ENCODE peak calls at places on chromosomes 11 and 22, in seven cellular contexts. B, E, A, V, R, M and I are unnamed samples.

GRCh38 chr11:109864834-109865557 is 228.2 kb upstream of the ZC3H12C start:
- DNase-seq in B (no peak), M (no peak), A (no peak), V (no peak), R (no peak), E (no peak), I (no peak)

GRCh38 chr11:12139144-12139881 is 28.9 kb downstream of the MICAL2 start:
- DNase-seq in B (no peak), A (no peak), M (no peak), V (no peak), R (no peak), E (no peak), I (no peak)

GRCh38 chr22:23180893-23181762 is 819 bp downstream of the BCR start:
- DNase-seq in M (peak), B (peak), R (no peak), A (peak), V (no peak), E (no peak), I (no peak)

GRCh38 chr11:35914824-35915223 is 29.0 kb upstream of the LDLRAD3 start:
- DNase-seq in B (no peak), R (no peak), V (no peak), A (no peak), M (no peak), E (no peak), I (no peak)

GRCh38 chr11:123000721-123001120 is 19.1 kb upstream of the BSX start:
- DNase-seq in R (no peak), M (no peak), A (no peak), B (no peak), E (no peak), V (no peak), I (no peak)

GRCh38 chr11:134445601-134446325 is 33.7 kb upstream of the B3GAT1 start:
- DNase-seq in A (no peak), M (no peak), E (no peak), B (no peak), V (no peak), R (no peak), I (peak)

GRCh38 chr11:117000741-117001096 is 97.5 kb downstream of the SIK3 start:
- DNase-seq in M (no peak), E (no peak), A (no peak), R (no peak), V (no peak), B (no peak), I (no peak)

GRCh38 chr11:57649826-57650738 is at the start of gene YPEL4:
- DNase-seq in R (peak), A (peak), B (peak), E (peak), V (peak), M (peak), I (peak)

GRCh38 chr11:66438504-66439466 is at the start of gene MRPL11:
- DNase-seq in R (peak), V (peak), A (peak), E (peak), B (peak), M (peak), I (peak)

GRCh38 chr11:121340010-121340580 is 47.5 kb downstream of the SC5D start:
- DNase-seq in M (no peak), R (no peak), V (peak), A (no peak), E (no peak), B (no peak), I (no peak)

GRCh38 chr11:72189448-72190250 is 2.3 kb upstream of the FOLR1 start:
- DNase-seq in B (peak), E (peak), M (no peak), A (no peak), V (no peak), R (no peak), I (no peak)

GRCh38 chr22:24115247-24116207 is 65.8 kb upstream of the SUSD2 start:
- DNase-seq in M (no peak), E (no peak), B (no peak), R (no peak), V (no peak), A (no peak), I (no peak)

GRCh38 chr11:2763939-2764338 is 64.1 kb upstream of the KCNQ1OT1 start:
- DNase-seq in B (no peak), R (no peak), M (no peak), E (no peak), V (peak), A (no peak), I (no peak)

GRCh38 chr22:23305922-23306374 is 125.6 kb downstream of the BCR start:
- DNase-seq in B (no peak), E (peak), A (no peak), M (no peak), V (no peak), R (no peak), I (no peak)

GRCh38 chr11:73414977-73415492 is 38.8 kb downstream of the RELT start:
- DNase-seq in V (peak), B (no peak), E (no peak), M (no peak), R (no peak), A (no peak), I (no peak)

GRCh38 chr11:45926001-45926401 is 3.5 kb downstream of the LARGE2 start:
- DNase-seq in E (no peak), M (no peak), R (no peak), B (no peak), A (no peak), V (no peak), I (no peak)

GRCh38 chr11:32154275-32154674 is 63.4 kb downstream of the RCN1 start:
- DNase-seq in V (peak), R (no peak), E (no peak), B (peak), M (no peak), A (no peak), I (no peak)

GRCh38 chr22:22342697-22343602 is 98.4 kb downstream of the VPREB1 start:
- DNase-seq in M (peak), V (no peak), B (peak), A (peak), E (peak), R (peak), I (peak)

GRCh38 chr11:45210846-45211245 is 64.4 kb downstream of the PRDM11 start:
- DNase-seq in V (no peak), A (no peak), B (no peak), M (no peak), R (no peak), E (no peak), I (no peak)

GRCh38 chr11:106442032-106442431 is 364.6 kb downstream of the AASDHPPT start:
- DNase-seq in B (no peak), R (no peak), E (no peak), A (no peak), V (no peak), M (no peak), I (no peak)

GRCh38 chr11:6677018-6677417 is 6.1 kb downstream of the MRPL17 start:
- DNase-seq in R (no peak), V (no peak), E (no peak), A (no peak), B (no peak), M (no peak), I (no peak)

GRCh38 chr11:17391493-17392355 is 3.3 kb upstream of the KCNJ11 start:
- DNase-seq in B (no peak), E (no peak), A (no peak), V (no peak), R (no peak), M (no peak), I (peak)

GRCh38 chr22:47299879-47300697 is 537.6 kb downstream of the TBC1D22A start:
- DNase-seq in V (no peak), R (no peak), B (no peak), E (no peak), A (no peak), M (no peak), I (no peak)

GRCh38 chr11:128283445-128283844 is 303.9 kb downstream of the ETS1 start:
- DNase-seq in B (no peak), A (no peak), E (no peak), M (no peak), V (no peak), R (no peak), I (no peak)

GRCh38 chr11:16778876-16779275 is 40.4 kb downstream of the C11orf58 start:
- DNase-seq in V (no peak), E (no peak), A (no peak), R (no peak), M (no peak), B (no peak), I (no peak)

GRCh38 chr22:50292643-50293440 is 14.6 kb downstream of the PLXNB2 start:
- DNase-seq in A (no peak), V (no peak), B (no peak), R (no peak), E (no peak), M (no peak), I (no peak)

GRCh38 chr22:20964090-20964798 is 2.8 kb upstream of the AIFM3 start:
- DNase-seq in V (no peak), B (no peak), M (no peak), R (no peak), E (no peak), A (no peak), I (peak)

GRCh38 chr11:31921066-31921465 is 109.9 kb upstream of the PAX6 start:
- DNase-seq in V (no peak), M (no peak), A (no peak), R (no peak), B (no peak), E (no peak), I (no peak)

GRCh38 chr22:32343929-32344328 is 13.7 kb upstream of the RFPL3 start:
- DNase-seq in B (no peak), M (no peak), E (no peak), V (no peak), R (no peak), A (no peak), I (no peak)